ENCODE peak calls at places on chromosomes 16 and 17, in eight cellular contexts. U is IMR-90, S is AG04450, J is lung, C is uterus, P is sigmoid colon, I is pancreas, F is prostate gland. H is an unnamed sample.

GRCh38 chr17:909642-910323 is 69.8 kb downstream of the NXN start:
- DNase-seq in U (no peak), S (no peak), J (no peak), C (peak), P (no peak), I (no peak), F (no peak), H (no peak)

GRCh38 chr17:81207610-81208581 is 14.9 kb downstream of the CEP131 start:
- DNase-seq in U (no peak), S (no peak), J (no peak), C (no peak), P (no peak), I (no peak), F (no peak), H (no peak)

GRCh38 chr17:14790518-14790917 is 474.6 kb downstream of the PMP22 start:
- DNase-seq in U (peak), S (peak), J (no peak), C (no peak), P (no peak), I (no peak), F (no peak), H (peak)

GRCh38 chr16:81677375-81677737 is 101.7 kb upstream of the PLCG2 start:
- DNase-seq in U (no peak), S (no peak), J (no peak), C (no peak), P (no peak), I (no peak), F (no peak), H (no peak)

GRCh38 chr17:17058304-17058703 is 16.0 kb downstream of the MPRIP start:
- DNase-seq in U (no peak), S (no peak), J (no peak), C (peak), P (peak), I (no peak), F (no peak), H (no peak)

GRCh38 chr16:46885960-46886763 is 2.0 kb downstream of the GPT2 start:
- DNase-seq in U (peak), S (peak), J (no peak), C (no peak), P (no peak), I (peak), F (peak), H (peak)

GRCh38 chr17:48540213-48540612 is 4.7 kb downstream of the HOXB2 start:
- DNase-seq in U (peak), S (no peak), J (no peak), C (no peak), P (no peak), I (no peak), F (no peak), H (no peak)

GRCh38 chr17:49216953-49217650 is 6.6 kb downstream of the ABI3 start:
- DNase-seq in U (no peak), S (no peak), J (peak), C (no peak), P (peak), I (no peak), F (no peak), H (no peak)

GRCh38 chr16:29815032-29815721 is 775 bp upstream of the PAGR1 start:
- DNase-seq in U (no peak), S (no peak), J (no peak), C (peak), P (peak), I (peak), F (no peak), H (peak)

GRCh38 chr16:13977177-13977576 is 57.2 kb downstream of the ERCC4 start:
- DNase-seq in U (no peak), S (no peak), J (no peak), C (no peak), P (no peak), I (no peak), F (no peak), H (no peak)

GRCh38 chr17:36493956-36494355 is 7.5 kb downstream of the ZNHIT3 start:
- DNase-seq in U (no peak), S (no peak), J (no peak), C (no peak), P (no peak), I (no peak), F (no peak), H (no peak)

GRCh38 chr16:89194340-89195311 is 5.7 kb downstream of the SLC22A31 start:
- DNase-seq in U (no peak), S (no peak), J (no peak), C (no peak), P (no peak), I (peak), F (no peak), H (no peak)

GRCh38 chr17:48244121-48244711 is 136.7 kb downstream of the SNX11 start:
- DNase-seq in U (peak), S (no peak), J (no peak), C (no peak), P (no peak), I (no peak), F (no peak), H (peak)

DNA sequence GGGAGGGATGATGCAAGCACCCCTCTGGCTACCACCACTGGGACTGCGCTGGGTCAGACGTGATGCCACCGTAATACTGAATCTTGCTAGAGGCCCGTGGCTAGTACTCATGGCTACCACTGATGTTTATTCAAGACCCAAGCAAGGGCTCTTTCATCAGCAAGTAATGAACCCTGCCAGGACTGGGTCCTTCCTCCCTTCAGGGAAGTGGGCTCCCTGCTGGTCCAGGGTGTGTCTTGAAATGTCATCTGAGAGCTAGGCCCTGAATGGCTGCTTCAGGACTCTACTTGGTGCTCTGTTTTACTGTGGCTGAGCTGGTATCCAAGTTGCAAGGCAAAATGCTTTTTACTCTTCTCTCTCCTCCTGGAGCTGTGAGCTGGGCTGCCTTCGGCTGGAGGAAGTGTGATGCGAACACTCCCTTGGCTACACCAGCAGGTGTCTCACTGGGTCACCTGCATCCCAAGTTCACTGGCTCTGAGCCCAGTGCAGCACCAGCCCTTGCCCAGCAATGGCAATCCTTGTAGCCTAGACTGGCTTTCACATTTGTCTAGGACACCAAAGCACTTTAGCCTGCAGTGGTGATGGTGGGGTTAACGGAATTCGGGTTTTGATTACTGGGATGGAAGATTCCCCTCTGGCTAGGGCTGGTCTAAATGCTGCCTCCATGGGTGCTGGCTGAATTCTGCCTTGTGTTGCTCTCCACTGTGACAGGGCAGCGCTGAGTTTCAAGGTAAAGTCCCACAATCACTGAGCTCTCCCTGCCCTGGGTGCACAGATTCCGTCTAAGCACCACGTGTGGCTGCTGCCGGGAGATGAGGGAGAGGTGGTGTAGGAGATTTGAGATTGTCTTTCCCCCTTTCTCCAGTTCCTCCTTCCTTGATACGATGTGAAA is 98.6 kb downstream of the USP22 start:
- DNase-seq in U (no peak), S (no peak), J (peak), C (no peak), P (no peak), I (peak), F (peak), H (no peak)
- TF ChIP-seq CTCF in U (no peak), S (no peak), J (peak), C (no peak), P (no peak), I (peak), F (peak), H (no peak)

DNA sequence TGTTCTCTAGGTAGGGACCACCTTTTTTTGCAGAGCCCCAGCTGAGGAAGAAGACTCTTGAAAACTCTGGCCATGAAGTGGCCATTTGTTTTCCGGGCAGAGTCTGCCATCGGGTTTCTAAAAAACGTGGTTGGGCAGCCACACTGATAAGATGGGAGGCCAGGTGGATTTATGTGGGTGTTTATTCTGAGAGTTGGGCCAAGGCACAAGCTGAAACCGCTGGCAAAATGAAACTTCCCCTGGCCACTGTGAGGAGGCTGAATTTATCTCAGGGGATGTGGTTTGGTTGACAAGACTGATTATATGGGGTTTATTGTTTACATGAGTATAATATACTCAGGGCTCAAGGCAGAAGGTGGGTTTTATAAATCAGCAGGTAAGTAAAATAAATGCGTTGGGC is 421.8 kb downstream of the UTP18 start:
- DNase-seq in U (no peak), S (no peak), J (no peak), C (no peak), P (no peak), I (no peak), F (no peak), H (no peak)
- H3K27ac ChIP-seq in U (no peak), S (no peak), J (no peak), C (no peak), P (no peak), I (no peak), F (no peak), H (no peak)

GRCh38 chr17:5506307-5506706 is 19.9 kb downstream of the MIS12 start:
- DNase-seq in U (no peak), S (no peak), J (no peak), C (no peak), P (no peak), I (no peak), F (no peak), H (no peak)

GRCh38 chr17:5513610-5514009 is 27.2 kb downstream of the MIS12 start:
- DNase-seq in U (no peak), S (no peak), J (no peak), C (no peak), P (no peak), I (no peak), F (no peak), H (no peak)

GRCh38 chr17:5510776-5511175 is 24.4 kb downstream of the MIS12 start:
- DNase-seq in U (no peak), S (no peak), J (no peak), C (no peak), P (no peak), I (no peak), F (no peak), H (no peak)

GRCh38 chr17:5508855-5509254 is 22.5 kb downstream of the MIS12 start:
- DNase-seq in U (peak), S (no peak), J (no peak), C (no peak), P (no peak), I (no peak), F (no peak), H (peak)

DNA sequence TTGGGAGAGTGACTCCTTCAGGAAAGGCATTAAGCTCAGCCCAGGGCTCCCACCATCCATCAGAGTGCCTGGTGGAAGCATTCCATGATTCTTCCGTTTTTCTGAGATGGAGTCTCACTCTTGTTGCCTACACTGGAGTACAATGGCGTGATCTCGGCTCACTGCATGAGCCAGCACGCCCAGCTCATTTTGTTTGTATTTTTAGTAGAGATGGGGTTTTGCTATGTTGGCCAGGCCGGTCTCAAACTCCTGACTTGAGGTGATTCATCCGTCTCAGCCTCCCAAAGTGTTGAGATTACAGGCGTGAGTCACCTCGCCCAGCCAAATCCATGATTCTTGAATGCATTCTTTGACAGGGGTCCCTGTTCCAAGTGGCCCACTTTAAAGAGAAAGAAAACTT is 23.1 kb downstream of the MIS12 start:
- DNase-seq in U (peak), S (peak), J (no peak), C (no peak), P (no peak), I (no peak), F (no peak), H (no peak)
- TF ChIP-seq CTCF in U (no peak), S (no peak), J (no peak), C (no peak), P (no peak), I (no peak), F (no peak), H (no peak)

DNA sequence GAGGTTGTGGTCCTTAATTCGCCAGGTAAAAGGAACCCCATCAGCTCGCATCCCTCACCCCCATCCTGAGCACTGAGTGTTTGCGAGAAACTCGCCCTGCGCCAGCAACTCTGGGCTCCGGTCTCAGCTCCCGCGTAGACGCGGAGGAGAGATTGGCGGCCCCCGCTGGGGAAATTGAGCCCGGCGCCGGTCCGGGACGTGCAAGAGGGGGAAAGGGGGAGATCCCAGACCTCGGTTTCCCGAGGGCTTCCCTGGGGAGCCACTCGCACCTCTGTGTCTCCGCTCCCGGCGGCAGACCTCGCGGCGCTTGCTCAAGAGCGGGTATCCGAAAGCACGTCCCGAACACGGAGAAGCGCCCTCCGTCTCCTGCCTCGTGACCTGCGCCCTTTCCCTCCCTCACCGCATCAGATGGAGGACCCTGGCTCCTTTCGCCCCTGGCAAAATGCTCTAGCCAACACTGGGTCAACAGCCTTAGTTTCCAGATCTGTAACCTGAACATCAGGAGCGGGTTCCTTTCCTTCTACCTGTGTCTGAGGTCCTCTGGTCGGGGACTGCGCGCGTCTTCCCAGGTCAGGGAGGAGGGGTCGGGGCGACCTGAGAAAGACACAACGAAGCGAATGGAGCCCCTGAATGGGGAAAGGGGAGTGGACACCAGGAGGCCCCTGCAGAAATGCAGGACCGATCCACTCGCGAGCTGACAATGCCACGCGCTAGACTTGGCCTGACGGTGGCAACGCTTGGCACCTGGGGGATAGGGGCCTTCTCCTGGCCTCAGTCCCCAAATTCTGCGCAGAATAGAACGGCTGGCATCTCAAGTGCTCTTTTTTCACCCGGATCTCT is 2.9 kb upstream of the SOX9 start:
- DNase-seq in U (no peak), S (no peak), J (no peak), C (no peak), P (no peak), I (peak), F (no peak), H (no peak)
- H3K27ac ChIP-seq in U (no peak), S (peak), J (no peak), C (no peak), P (no peak), I (peak), F (no peak), H (no peak)

GRCh38 chr17:10313037-10313672 is 59.7 kb downstream of the MYH13 start:
- DNase-seq in U (no peak), S (no peak), J (no peak), C (no peak), P (no peak), I (no peak), F (no peak), H (no peak)

GRCh38 chr17:10314332-10314731 is 58.5 kb downstream of the MYH13 start:
- DNase-seq in U (no peak), S (no peak), J (no peak), C (no peak), P (no peak), I (no peak), F (no peak), H (no peak)

GRCh38 chr17:10318540-10318939 is 54.3 kb downstream of the MYH13 start:
- DNase-seq in U (no peak), S (no peak), J (no peak), C (no peak), P (no peak), I (no peak), F (no peak), H (no peak)

GRCh38 chr17:10316986-10317834 is 55.6 kb downstream of the MYH13 start:
- DNase-seq in U (peak), S (no peak), J (peak), C (peak), P (peak), I (peak), F (peak), H (peak)
- TF ChIP-seq CTCF in U (peak), S (no peak), J (peak), C (peak), P (peak), I (peak), F (peak), H (peak)

GRCh38 chr16:4227040-4227332 is 14.9 kb downstream of the SRL start:
- DNase-seq in U (no peak), S (no peak), J (no peak), C (no peak), P (no peak), I (no peak), F (no peak), H (no peak)

GRCh38 chr16:4232541-4233386 is 9.1 kb downstream of the SRL start:
- DNase-seq in U (no peak), S (no peak), J (no peak), C (no peak), P (no peak), I (no peak), F (no peak), H (no peak)

GRCh38 chr16:4233431-4233830 is 8.4 kb downstream of the SRL start:
- DNase-seq in U (peak), S (no peak), J (no peak), C (no peak), P (no peak), I (no peak), F (no peak), H (no peak)

GRCh38 chr16:4231367-4231766 is 10.5 kb downstream of the SRL start:
- DNase-seq in U (no peak), S (no peak), J (no peak), C (no peak), P (no peak), I (no peak), F (no peak), H (no peak)

GRCh38 chr16:4231886-4232285 is 10.0 kb downstream of the SRL start:
- DNase-seq in U (no peak), S (no peak), J (no peak), C (no peak), P (no peak), I (no peak), F (no peak), H (no peak)
- H3K27ac ChIP-seq in U (no peak), S (no peak), J (peak), C (no peak), P (no peak), I (no peak), F (no peak), H (peak)

GRCh38 chr17:9729735-9730420 is 61.5 kb downstream of the DHRS7C start:
- DNase-seq in U (peak), S (no peak), J (no peak), C (no peak), P (no peak), I (no peak), F (no peak), H (no peak)

GRCh38 chr17:9726291-9726690 is 65.1 kb downstream of the DHRS7C start:
- DNase-seq in U (no peak), S (no peak), J (no peak), C (no peak), P (no peak), I (no peak), F (no peak), H (no peak)

GRCh38 chr17:9728005-9728404 is 63.4 kb downstream of the DHRS7C start:
- DNase-seq in U (no peak), S (no peak), J (no peak), C (no peak), P (no peak), I (no peak), F (no peak), H (no peak)

GRCh38 chr17:9729034-9729650 is 62.2 kb downstream of the DHRS7C start:
- DNase-seq in U (peak), S (no peak), J (no peak), C (no peak), P (no peak), I (peak), F (peak), H (peak)

DNA sequence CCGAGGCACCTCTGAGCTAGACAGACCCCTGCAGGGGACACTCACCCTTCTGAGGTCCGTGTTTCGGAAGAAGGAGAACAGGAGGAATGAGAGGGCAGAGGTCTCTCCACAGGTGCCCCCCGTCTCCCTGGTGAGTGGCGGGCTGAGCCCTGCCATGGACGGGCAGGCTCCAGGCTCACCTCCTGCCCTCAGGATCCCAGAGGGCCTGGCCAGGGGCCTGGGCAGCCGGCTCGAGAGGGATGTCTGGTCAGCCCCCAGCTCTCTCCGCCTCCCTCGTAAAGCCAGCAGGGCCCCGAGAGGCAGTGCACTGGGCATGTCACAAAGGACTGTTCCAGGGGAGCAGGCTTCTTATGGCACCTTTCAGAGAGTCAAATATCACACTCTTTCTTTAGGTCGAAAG is 62.8 kb downstream of the DHRS7C start:
- DNase-seq in U (no peak), S (no peak), J (no peak), C (no peak), P (no peak), I (peak), F (no peak), H (no peak)
- TF ChIP-seq CTCF in U (no peak), S (no peak), J (no peak), C (no peak), P (no peak), I (no peak), F (no peak), H (no peak)